ENCODE peak calls at places on chromosome 3, in five cellular contexts. S is stimulated activated naive B cell treated with anti-CD40 and anti-IgM and Interleukin-4, amounts not matched to agents 10 μg/mL and 1 μg/mL and 100 μg/mL, for 72 hours; G is AG08395; T is iPS DF 19.7; Y is adrenal gland. Z is an unnamed sample.

GRCh38 chr3:154956815-154957214 is 123.3 kb upstream of the MME start:
- DNase-seq in S (no peak), G (no peak), T (no peak), Y (no peak), Z (no peak)

GRCh38 chr3:30747771-30748281 is 141.4 kb downstream of the TGFBR2 start:
- DNase-seq in S (no peak), G (peak), T (no peak), Y (no peak), Z (no peak)

GRCh38 chr3:159239054-159239453 is 437.2 kb downstream of the MFSD1 start:
- DNase-seq in S (no peak), G (no peak), T (no peak), Y (no peak), Z (no peak)

GRCh38 chr3:76107935-76108570 is 322.7 kb upstream of the ZNF717 start:
- DNase-seq in S (no peak), G (peak), T (peak), Y (no peak), Z (no peak)

GRCh38 chr3:43236008-43236407 is 50.3 kb upstream of the SNRK start:
- DNase-seq in S (no peak), G (no peak), T (no peak), Y (no peak), Z (no peak)

GRCh38 chr3:185595520-185595919 is 9.4 kb downstream of the SENP2 start:
- DNase-seq in S (no peak), G (no peak), T (no peak), Y (no peak), Z (no peak)

GRCh38 chr3:46935168-46935858 is 41.2 kb downstream of the CCDC12 start:
- DNase-seq in S (no peak), G (peak), T (peak), Y (peak), Z (peak)

GRCh38 chr3:34212671-34213070 is 414.2 kb downstream of the PDCD6IP start:
- DNase-seq in S (no peak), G (no peak), T (no peak), Y (no peak), Z (no peak)

GRCh38 chr3:58161435-58162398 is 49.1 kb downstream of the DNASE1L3 start:
- DNase-seq in S (no peak), G (peak), T (no peak), Y (peak), Z (peak)

GRCh38 chr3:22450785-22451400 is 699.9 kb upstream of the ZNF385D start:
- DNase-seq in S (no peak), G (peak), T (no peak), Y (no peak), Z (no peak)